ENCODE peak calls at places on chromosome 4, in seven cellular contexts. E is adrenal gland, T is endodermal cell, Z is endothelial cell, X is progenitor cell of endocrine pancreas, H is cardiac muscle cell, D is D721Med. W is an unnamed sample.

GRCh38 chr4:114025176-114025777 is 45.8 kb upstream of the ARSJ start:
- DNase-seq in H (no peak), X (no peak), E (no peak), D (no peak), Z (no peak), T (no peak), W (no peak)

GRCh38 chr4:57550143-57550542 is 440.0 kb upstream of the IGFBP7 start:
- DNase-seq in H (no peak), T (no peak), E (no peak), Z (no peak), D (no peak), X (no peak), W (no peak)

GRCh38 chr4:74904509-74904908 is 28.4 kb upstream of the PARM1 start:
- DNase-seq in E (no peak), H (no peak), D (no peak), X (no peak), Z (no peak), T (no peak), W (no peak)

GRCh38 chr4:186772936-186773335 is 49.3 kb upstream of the FAT1 start:
- DNase-seq in T (no peak), H (no peak), D (no peak), Z (no peak), E (no peak), X (no peak), W (no peak)

GRCh38 chr4:10083331-10083769 is 33.2 kb downstream of the WDR1 start:
- DNase-seq in X (no peak), T (no peak), E (peak; percentile 8), Z (no peak), D (no peak), H (no peak), W (no peak)

GRCh38 chr4:28482580-28482979 is 1621.9 kb downstream of the STIM2 start:
- DNase-seq in D (no peak), E (no peak), Z (no peak), H (no peak), T (no peak), X (no peak), W (no peak)

GRCh38 chr4:102501635-102502382 is 650 bp downstream of the NFKB1 start:
- DNase-seq in X (peak; percentile 62), E (peak; percentile 81), H (peak; percentile 74), T (peak; percentile 89), D (no peak), Z (peak; percentile 65), W (peak; percentile 80)

GRCh38 chr4:54063224-54063623 is 1.2 kb downstream of the CHIC2 start:
- DNase-seq in H (no peak), X (no peak), Z (no peak), D (no peak), T (no peak), E (no peak), W (peak; percentile 75)

GRCh38 chr4:129926936-129927335 is 831.0 kb downstream of the C4orf33 start:
- DNase-seq in Z (no peak), D (no peak), E (no peak), H (no peak), T (no peak), X (no peak), W (peak; percentile 9)

GRCh38 chr4:141246243-141246642 is 25.5 kb downstream of the ZNF330 start:
- DNase-seq in X (no peak), E (no peak), T (no peak), D (no peak), Z (no peak), H (peak; percentile 6), W (peak; percentile 61)

GRCh38 chr4:43189741-43190140 is 297.2 kb downstream of the GRXCR1 start:
- DNase-seq in X (no peak), H (no peak), E (no peak), D (no peak), T (no peak), Z (no peak), W (no peak)

GRCh38 chr4:108168672-108169562 is at the start of gene LEF1:
- DNase-seq in T (peak; percentile 89), D (no peak), H (peak; percentile 90), E (peak; percentile 64), X (peak; percentile 44), Z (peak; percentile 57), W (no peak)

GRCh38 chr4:54877006-54877405 is 219.2 kb downstream of the KIT start:
- DNase-seq in H (no peak), Z (no peak), D (no peak), T (no peak), E (no peak), X (no peak), W (peak; percentile 2)

GRCh38 chr4:25779021-25779420 is 83.8 kb downstream of the SEL1L3 start:
- DNase-seq in Z (no peak), T (no peak), H (no peak), D (no peak), X (no peak), E (no peak), W (peak; percentile 42)

GRCh38 chr4:159417006-159417405 is 314.1 kb downstream of the RAPGEF2 start:
- DNase-seq in X (no peak), Z (no peak), E (no peak), D (no peak), T (no peak), H (no peak), W (no peak)

GRCh38 chr4:80197132-80197573 is at the start of gene PRDM8:
- DNase-seq in D (no peak), Z (peak; percentile 41), X (no peak), H (no peak), E (no peak), T (peak; percentile 64), W (peak; percentile 81)

GRCh38 chr4:154033921-154034320 is 245.0 kb upstream of the SFRP2 start:
- DNase-seq in D (no peak), X (no peak), E (no peak), Z (no peak), H (no peak), T (no peak), W (no peak)

GRCh38 chr4:105343523-105343931 is 130.3 kb downstream of the PPA2 start:
- DNase-seq in H (no peak), T (no peak), E (no peak), D (no peak), Z (no peak), X (no peak), W (no peak)

GRCh38 chr4:183492791-183493221 is 12.1 kb upstream of the ING2 start:
- DNase-seq in D (no peak), T (no peak), E (no peak), Z (no peak), X (no peak), H (no peak), W (peak; percentile 95)

GRCh38 chr4:54660591-54660990 is 2.8 kb downstream of the KIT start:
- DNase-seq in X (no peak), E (no peak), T (no peak), H (no peak), D (no peak), Z (no peak), W (peak; percentile 26)

DNA sequence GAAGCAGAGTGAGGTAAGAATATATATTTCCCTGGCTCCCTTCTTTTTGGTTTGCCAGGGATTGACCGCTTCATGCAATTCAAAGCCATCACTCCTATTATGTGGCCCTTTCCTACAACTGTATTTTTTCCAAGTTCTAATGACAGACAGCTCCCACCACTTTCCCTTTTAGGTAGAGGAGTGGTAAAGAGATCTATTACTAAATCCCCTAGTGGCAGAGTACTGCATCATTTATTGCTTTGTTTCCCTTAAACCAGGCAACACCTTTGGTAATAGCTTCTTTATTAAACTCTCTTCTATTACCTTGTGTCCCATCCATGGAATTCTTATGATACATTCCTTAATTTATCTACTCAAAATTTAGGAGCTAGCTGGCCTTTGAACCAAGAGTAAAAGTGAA is 90.7 kb downstream of the CNOT6L start:
- DNase-seq in T (no peak), E (no peak), D (no peak), X (no peak), H (no peak), Z (no peak), W (no peak)
- TF ChIP-seq CTCF in T (peak; percentile 63), E (peak; percentile 6), D (no peak), X (peak; percentile 10), H (no peak), Z (no peak), W (no peak)

DNA sequence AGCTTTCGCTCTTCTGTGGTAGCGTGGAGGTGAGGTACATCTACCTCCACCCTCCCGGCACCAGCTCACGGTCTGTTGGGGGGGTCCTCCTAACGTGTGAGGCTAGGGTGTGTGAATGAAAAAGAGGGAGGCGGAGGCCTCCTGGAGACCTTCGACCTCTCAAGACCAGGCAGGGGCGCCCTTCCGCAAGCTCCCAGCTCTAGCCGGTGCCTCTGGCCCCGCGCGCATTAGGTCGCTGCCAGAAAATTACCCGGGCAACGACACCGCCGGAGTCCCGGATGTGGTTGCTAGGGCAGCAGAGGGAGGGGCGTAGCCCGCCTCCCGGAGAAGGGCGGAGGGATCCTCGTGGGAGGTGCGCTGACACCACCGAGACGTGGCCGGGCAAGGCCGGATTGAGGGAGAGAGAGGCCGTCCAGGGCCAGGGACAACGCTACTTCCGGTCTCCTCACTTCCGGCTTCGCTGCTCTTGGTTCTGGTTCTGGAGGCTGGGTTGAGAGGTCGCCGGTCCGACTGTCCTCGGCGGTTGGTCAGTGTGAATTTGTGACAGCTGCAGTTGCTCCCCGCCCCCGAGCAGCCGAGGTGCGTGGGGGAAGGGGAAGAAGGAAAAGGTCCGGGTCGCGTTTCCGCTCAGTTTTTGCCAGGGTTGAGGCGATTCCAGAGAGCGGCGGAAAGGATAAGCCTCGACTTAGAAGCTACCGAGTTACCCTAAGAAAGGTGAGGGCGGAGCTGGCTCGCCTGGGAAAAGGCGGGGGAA is at the start of the genes ARFIP1 and TIGD4:
- DNase-seq in H (peak; percentile 97), D (peak; percentile 53), E (peak; percentile 98), X (peak; percentile 96), Z (peak; percentile 97), T (peak; percentile 100), W (peak; percentile 98)
- TF ChIP-seq CTCF in H (peak; percentile 35), D (peak; percentile 47), E (peak; percentile 14), X (peak; percentile 44), Z (no peak), T (peak; percentile 67), W (peak; percentile 58)

DNA sequence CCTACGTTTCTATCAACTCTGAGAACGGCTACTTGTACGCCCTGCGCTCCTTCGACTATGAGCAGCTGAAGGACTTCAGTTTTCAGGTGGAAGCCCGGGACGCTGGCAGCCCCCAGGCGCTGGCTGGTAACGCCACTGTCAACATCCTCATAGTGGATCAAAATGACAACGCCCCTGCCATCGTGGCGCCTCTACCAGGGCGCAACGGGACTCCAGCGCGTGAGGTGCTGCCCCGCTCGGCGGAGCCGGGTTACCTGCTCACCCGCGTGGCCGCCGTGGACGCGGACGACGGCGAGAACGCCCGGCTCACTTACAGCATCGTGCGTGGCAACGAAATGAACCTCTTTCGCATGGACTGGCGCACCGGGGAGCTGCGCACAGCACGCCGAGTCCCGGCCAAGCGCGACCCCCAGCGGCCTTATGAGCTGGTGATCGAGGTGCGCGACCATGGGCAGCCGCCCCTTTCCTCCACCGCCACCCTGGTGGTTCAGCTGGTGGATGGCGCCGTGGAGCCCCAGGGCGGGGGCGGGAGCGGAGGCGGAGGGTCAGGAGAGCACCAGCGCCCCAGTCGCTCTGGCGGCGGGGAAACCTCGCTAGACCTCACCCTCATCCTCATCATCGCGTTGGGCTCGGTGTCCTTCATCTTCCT is 2.7 kb downstream of the PCDH10 start:
- DNase-seq in Z (peak; percentile 59), H (peak; percentile 70), E (no peak), X (peak; percentile 49), D (peak; percentile 40), T (peak; percentile 87), W (peak; percentile 32)
- TF ChIP-seq CTCF in Z (peak; percentile 45), H (peak; percentile 33), E (no peak), X (peak; percentile 61), D (peak; percentile 41), T (peak; percentile 81), W (peak; percentile 69)

DNA sequence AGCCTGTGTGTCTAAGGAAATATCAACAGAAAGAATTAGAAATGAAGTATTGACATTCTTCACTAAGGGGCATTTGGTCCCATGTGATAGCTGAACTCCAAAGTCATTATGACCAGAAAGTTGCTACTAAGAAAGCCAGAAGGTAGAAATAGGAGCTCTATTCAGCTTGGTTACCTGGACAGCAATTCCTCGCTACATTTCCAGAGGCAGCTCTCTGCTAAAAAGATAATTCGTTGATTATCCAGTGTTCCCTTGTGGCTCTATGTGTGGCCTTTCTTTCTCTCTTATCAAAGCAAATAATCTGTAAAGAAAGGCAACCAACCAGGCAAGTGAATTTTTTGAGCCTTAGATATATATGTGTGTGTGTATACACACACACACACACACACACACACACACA is 341.3 kb downstream of the ADGRL3 start:
- DNase-seq in T (no peak), Z (no peak), H (peak; percentile 41), X (no peak), D (no peak), E (no peak), W (no peak)
- TF ChIP-seq CTCF in T (peak; percentile 60), Z (no peak), H (peak; percentile 39), X (peak; percentile 23), D (no peak), E (no peak), W (no peak)